ENCODE peak calls at places on chromosomes 3 and 15, in ten cellular contexts. One of them, this sample, is unnamed.
A peak's percentile ranks its signal among the peaks of the same experiment; 100 is the strongest.

GRCh38 chr15:79365765-79366164 is 54.9 kb downstream of the TMED3 start:
- DNase-seq in A549: no peak
- DNase-seq in ovary: no peak
- DNase-seq in body of pancreas: no peak
- DNase-seq in lower leg skin: no peak
- DNase-seq in uterus: no peak
- DNase-seq in adrenal gland: no peak
- DNase-seq in GM12891: no peak
- DNase-seq in erythroblast: no peak
- DNase-seq in Peyer's patch: no peak
- DNase-seq in this sample: no peak

GRCh38 chr15:47754312-47754711 is 37.0 kb downstream of the SEMA6D start:
- DNase-seq in A549: no peak
- DNase-seq in ovary: no peak
- DNase-seq in body of pancreas: no peak
- DNase-seq in lower leg skin: no peak
- DNase-seq in uterus: no peak
- DNase-seq in adrenal gland: no peak
- DNase-seq in GM12891: no peak
- DNase-seq in erythroblast: no peak
- DNase-seq in Peyer's patch: no peak
- DNase-seq in this sample: no peak

GRCh38 chr3:130404401-130404800 is 58.9 kb downstream of the COL6A5 start:
- DNase-seq in A549: no peak
- DNase-seq in ovary: no peak
- DNase-seq in body of pancreas: no peak
- DNase-seq in lower leg skin: no peak
- DNase-seq in uterus: no peak
- DNase-seq in adrenal gland: no peak
- DNase-seq in GM12891: no peak
- DNase-seq in erythroblast: no peak
- DNase-seq in Peyer's patch: no peak
- DNase-seq in this sample: no peak

GRCh38 chr3:138328341-138328740 is 1.3 kb downstream of the NME9 start:
- DNase-seq in A549: peak; percentile 11
- DNase-seq in ovary: no peak
- DNase-seq in body of pancreas: no peak
- DNase-seq in lower leg skin: no peak
- DNase-seq in uterus: no peak
- DNase-seq in adrenal gland: no peak
- DNase-seq in GM12891: no peak
- DNase-seq in erythroblast: peak; percentile 23
- DNase-seq in Peyer's patch: no peak
- DNase-seq in this sample: no peak

GRCh38 chr15:74442063-74442462 is 8.3 kb upstream of the SEMA7A start:
- DNase-seq in A549: no peak
- DNase-seq in ovary: peak; percentile 14
- DNase-seq in body of pancreas: no peak
- DNase-seq in lower leg skin: no peak
- DNase-seq in uterus: no peak
- DNase-seq in adrenal gland: no peak
- DNase-seq in GM12891: no peak
- DNase-seq in erythroblast: no peak
- DNase-seq in Peyer's patch: no peak
- DNase-seq in this sample: no peak

GRCh38 chr15:43009206-43009605 is 88.6 kb upstream of the TTBK2 start:
- DNase-seq in A549: no peak
- DNase-seq in ovary: no peak
- DNase-seq in body of pancreas: no peak
- DNase-seq in lower leg skin: no peak
- DNase-seq in uterus: no peak
- DNase-seq in adrenal gland: no peak
- DNase-seq in GM12891: no peak
- DNase-seq in erythroblast: no peak
- DNase-seq in Peyer's patch: no peak
- DNase-seq in this sample: no peak

GRCh38 chr3:61117045-61117898 is 134.0 kb downstream of the FHIT start:
- DNase-seq in A549: no peak
- DNase-seq in ovary: no peak
- DNase-seq in body of pancreas: no peak
- DNase-seq in lower leg skin: no peak
- DNase-seq in uterus: no peak
- DNase-seq in adrenal gland: no peak
- DNase-seq in GM12891: no peak
- DNase-seq in erythroblast: no peak
- DNase-seq in Peyer's patch: no peak
- DNase-seq in this sample: no peak

GRCh38 chr15:38455096-38455495 is 1.2 kb downstream of the FAM98B start:
- DNase-seq in A549: no peak
- DNase-seq in ovary: no peak
- DNase-seq in body of pancreas: no peak
- DNase-seq in lower leg skin: no peak
- DNase-seq in uterus: no peak
- DNase-seq in adrenal gland: no peak
- DNase-seq in GM12891: no peak
- DNase-seq in erythroblast: peak; percentile 88
- DNase-seq in Peyer's patch: no peak
- DNase-seq in this sample: no peak

GRCh38 chr3:132596816-132597433 is at the start of gene ACKR4:
- DNase-seq in A549: no peak
- DNase-seq in ovary: no peak
- DNase-seq in body of pancreas: no peak
- DNase-seq in lower leg skin: no peak
- DNase-seq in uterus: no peak
- DNase-seq in adrenal gland: no peak
- DNase-seq in GM12891: no peak
- DNase-seq in erythroblast: no peak
- DNase-seq in Peyer's patch: no peak
- DNase-seq in this sample: no peak

GRCh38 chr3:38587548-38588131 is 61.8 kb downstream of the SCN5A start:
- DNase-seq in A549: no peak
- DNase-seq in ovary: no peak
- DNase-seq in body of pancreas: no peak
- DNase-seq in lower leg skin: peak; percentile 77
- DNase-seq in uterus: no peak
- DNase-seq in adrenal gland: no peak
- DNase-seq in GM12891: no peak
- DNase-seq in erythroblast: no peak
- DNase-seq in Peyer's patch: peak; percentile 27
- DNase-seq in this sample: no peak

GRCh38 chr15:71465109-71465508 is 345.2 kb upstream of the NR2E3 start:
- DNase-seq in A549: no peak
- DNase-seq in ovary: no peak
- DNase-seq in body of pancreas: no peak
- DNase-seq in lower leg skin: no peak
- DNase-seq in uterus: no peak
- DNase-seq in adrenal gland: no peak
- DNase-seq in GM12891: no peak
- DNase-seq in erythroblast: no peak
- DNase-seq in Peyer's patch: no peak
- DNase-seq in this sample: no peak

GRCh38 chr3:10463191-10464067 is 42.0 kb downstream of the ATP2B2 start:
- DNase-seq in A549: no peak
- DNase-seq in ovary: no peak
- DNase-seq in body of pancreas: no peak
- DNase-seq in lower leg skin: no peak
- DNase-seq in uterus: no peak
- DNase-seq in adrenal gland: no peak
- DNase-seq in GM12891: no peak
- DNase-seq in erythroblast: no peak
- DNase-seq in Peyer's patch: no peak
- DNase-seq in this sample: no peak

GRCh38 chr15:25236143-25236860 is 202.5 kb downstream of the UBE3A start:
- DNase-seq in A549: no peak
- DNase-seq in ovary: no peak
- DNase-seq in body of pancreas: no peak
- DNase-seq in lower leg skin: peak; percentile 75
- DNase-seq in uterus: no peak
- DNase-seq in adrenal gland: no peak
- DNase-seq in GM12891: no peak
- DNase-seq in erythroblast: no peak
- DNase-seq in Peyer's patch: no peak
- DNase-seq in this sample: no peak

GRCh38 chr3:105518806-105519418 is 152.2 kb downstream of the ALCAM start:
- DNase-seq in A549: peak; percentile 74
- DNase-seq in ovary: no peak
- DNase-seq in body of pancreas: peak; percentile 21
- DNase-seq in lower leg skin: no peak
- DNase-seq in uterus: no peak
- DNase-seq in adrenal gland: peak; percentile 26
- DNase-seq in GM12891: peak; percentile 13
- DNase-seq in erythroblast: peak; percentile 50
- DNase-seq in Peyer's patch: no peak
- DNase-seq in this sample: no peak

GRCh38 chr3:52522651-52523251 is 10.9 kb downstream of the NT5DC2 start:
- DNase-seq in A549: no peak
- DNase-seq in ovary: peak; percentile 28
- DNase-seq in body of pancreas: no peak
- DNase-seq in lower leg skin: peak; percentile 84
- DNase-seq in uterus: no peak
- DNase-seq in adrenal gland: no peak
- DNase-seq in GM12891: no peak
- DNase-seq in erythroblast: no peak
- DNase-seq in Peyer's patch: no peak
- DNase-seq in this sample: no peak

GRCh38 chr15:34038404-34039179 is 412 bp downstream of the AVEN start:
- DNase-seq in A549: peak; percentile 86
- DNase-seq in ovary: peak; percentile 90
- DNase-seq in body of pancreas: peak; percentile 81
- DNase-seq in lower leg skin: peak; percentile 93
- DNase-seq in uterus: peak; percentile 81
- DNase-seq in adrenal gland: peak; percentile 85
- DNase-seq in GM12891: peak; percentile 64
- DNase-seq in erythroblast: peak; percentile 87
- DNase-seq in Peyer's patch: peak; percentile 87
- DNase-seq in this sample: peak; percentile 50
- TF ChIP-seq POLR2A in A549: peak; percentile 95
- TF ChIP-seq POLR2A in ovary: peak; percentile 56
- TF ChIP-seq POLR2A in body of pancreas: peak; percentile 41
- TF ChIP-seq POLR2A in lower leg skin: no peak
- TF ChIP-seq POLR2A in uterus: peak; percentile 57
- TF ChIP-seq POLR2A in adrenal gland: peak; percentile 76
- TF ChIP-seq POLR2A in GM12891: peak; percentile 76
- TF ChIP-seq POLR2A in erythroblast: peak; percentile 86
- TF ChIP-seq POLR2A in Peyer's patch: peak; percentile 34
- TF ChIP-seq POLR2A in this sample: peak; percentile 88

GRCh38 chr3:15069441-15069840 is 4.3 kb upstream of the MRPS25 start:
- DNase-seq in A549: no peak
- DNase-seq in ovary: no peak
- DNase-seq in body of pancreas: no peak
- DNase-seq in lower leg skin: no peak
- DNase-seq in uterus: no peak
- DNase-seq in adrenal gland: no peak
- DNase-seq in GM12891: no peak
- DNase-seq in erythroblast: no peak
- DNase-seq in Peyer's patch: no peak
- DNase-seq in this sample: no peak
- TF ChIP-seq POLR2A in A549: no peak
- TF ChIP-seq POLR2A in ovary: no peak
- TF ChIP-seq POLR2A in body of pancreas: no peak
- TF ChIP-seq POLR2A in lower leg skin: no peak
- TF ChIP-seq POLR2A in uterus: no peak
- TF ChIP-seq POLR2A in adrenal gland: no peak
- TF ChIP-seq POLR2A in GM12891: no peak
- TF ChIP-seq POLR2A in erythroblast: no peak
- TF ChIP-seq POLR2A in Peyer's patch: no peak
- TF ChIP-seq POLR2A in this sample: no peak

DNA sequence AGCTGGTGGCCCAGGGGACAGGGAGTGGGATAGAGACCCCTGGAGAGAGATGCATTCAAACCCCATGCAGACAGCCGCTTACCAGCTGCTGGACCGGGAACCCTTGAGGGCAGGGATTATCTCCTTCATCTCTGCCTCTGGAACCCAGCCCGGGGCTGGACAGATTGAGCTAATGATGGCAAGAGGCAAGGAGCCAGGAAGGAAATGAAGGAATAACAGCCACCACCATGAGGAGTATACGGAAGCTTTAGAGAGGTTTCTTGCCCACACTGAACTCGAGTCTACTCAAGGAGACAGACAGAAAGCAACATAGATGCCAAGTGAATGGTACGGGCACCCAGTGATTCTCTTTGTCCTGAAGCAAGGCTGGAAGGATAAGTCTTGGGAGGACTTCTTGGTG is 23.2 kb downstream of the HAPLN3 start:
- DNase-seq in A549: no peak
- DNase-seq in ovary: no peak
- DNase-seq in body of pancreas: no peak
- DNase-seq in lower leg skin: no peak
- DNase-seq in uterus: no peak
- DNase-seq in adrenal gland: no peak
- DNase-seq in GM12891: no peak
- DNase-seq in erythroblast: no peak
- DNase-seq in Peyer's patch: no peak
- DNase-seq in this sample: no peak
- TF ChIP-seq POLR2A in A549: no peak
- TF ChIP-seq POLR2A in ovary: no peak
- TF ChIP-seq POLR2A in body of pancreas: no peak
- TF ChIP-seq POLR2A in lower leg skin: no peak
- TF ChIP-seq POLR2A in uterus: no peak
- TF ChIP-seq POLR2A in adrenal gland: no peak
- TF ChIP-seq POLR2A in GM12891: no peak
- TF ChIP-seq POLR2A in erythroblast: no peak
- TF ChIP-seq POLR2A in Peyer's patch: no peak
- TF ChIP-seq POLR2A in this sample: no peak

GRCh38 chr15:64912379-64912778 is 677 bp downstream of the ANKDD1A start:
- DNase-seq in A549: no peak
- DNase-seq in ovary: no peak
- DNase-seq in body of pancreas: no peak
- DNase-seq in lower leg skin: no peak
- DNase-seq in uterus: no peak
- DNase-seq in adrenal gland: peak; percentile 32
- DNase-seq in GM12891: no peak
- DNase-seq in erythroblast: no peak
- DNase-seq in Peyer's patch: no peak
- DNase-seq in this sample: no peak

GRCh38 chr15:64912926-64913325 is 1.2 kb downstream of the ANKDD1A start:
- DNase-seq in A549: no peak
- DNase-seq in ovary: no peak
- DNase-seq in body of pancreas: no peak
- DNase-seq in lower leg skin: no peak
- DNase-seq in uterus: no peak
- DNase-seq in adrenal gland: no peak
- DNase-seq in GM12891: no peak
- DNase-seq in erythroblast: no peak
- DNase-seq in Peyer's patch: no peak
- DNase-seq in this sample: no peak

GRCh38 chr15:64909546-64909945 is 2.2 kb upstream of the ANKDD1A start:
- DNase-seq in A549: no peak
- DNase-seq in ovary: no peak
- DNase-seq in body of pancreas: no peak
- DNase-seq in lower leg skin: no peak
- DNase-seq in uterus: no peak
- DNase-seq in adrenal gland: no peak
- DNase-seq in GM12891: no peak
- DNase-seq in erythroblast: no peak
- DNase-seq in Peyer's patch: no peak
- DNase-seq in this sample: no peak

GRCh38 chr15:64907991-64908390 is 3.7 kb upstream of the ANKDD1A start:
- DNase-seq in A549: no peak
- DNase-seq in ovary: no peak
- DNase-seq in body of pancreas: no peak
- DNase-seq in lower leg skin: no peak
- DNase-seq in uterus: no peak
- DNase-seq in adrenal gland: no peak
- DNase-seq in GM12891: no peak
- DNase-seq in erythroblast: no peak
- DNase-seq in Peyer's patch: no peak
- DNase-seq in this sample: no peak

GRCh38 chr15:64911317-64912186 is at the start of gene ANKDD1A:
- DNase-seq in A549: peak; percentile 70
- DNase-seq in ovary: peak; percentile 87
- DNase-seq in body of pancreas: peak; percentile 61
- DNase-seq in lower leg skin: peak; percentile 91
- DNase-seq in uterus: peak; percentile 78
- DNase-seq in adrenal gland: peak; percentile 87
- DNase-seq in GM12891: peak; percentile 80
- DNase-seq in erythroblast: peak; percentile 15
- DNase-seq in Peyer's patch: peak; percentile 67
- DNase-seq in this sample: peak; percentile 90
- TF ChIP-seq POLR2A in A549: peak; percentile 62
- TF ChIP-seq POLR2A in ovary: peak; percentile 46
- TF ChIP-seq POLR2A in body of pancreas: peak; percentile 40
- TF ChIP-seq POLR2A in lower leg skin: no peak
- TF ChIP-seq POLR2A in uterus: no peak
- TF ChIP-seq POLR2A in adrenal gland: peak; percentile 64
- TF ChIP-seq POLR2A in GM12891: no peak
- TF ChIP-seq POLR2A in erythroblast: no peak
- TF ChIP-seq POLR2A in Peyer's patch: no peak
- TF ChIP-seq POLR2A in this sample: no peak